ENCODE peak calls at places on chromosomes 1 and 21, in six cellular contexts. One of them, this sample, is unnamed.

GRCh38 chr21:46183910-46184624 is at the start of gene SPATC1L:
- DNase-seq in GM23338: peak
- DNase-seq in endothelial cell: peak
- DNase-seq in transverse colon: peak
- DNase-seq in RWPE1: peak
- DNase-seq in K562: peak
- DNase-seq in this sample: peak

GRCh38 chr1:214404571-214405213 is 123.7 kb downstream of the SMYD2 start:
- DNase-seq in RWPE1: peak
- DNase-seq in endothelial cell: no peak
- DNase-seq in GM23338: peak
- DNase-seq in transverse colon: no peak
- DNase-seq in K562: no peak
- DNase-seq in this sample: peak

GRCh38 chr1:214029796-214030195 is 42.0 kb downstream of the PROX1 start:
- DNase-seq in endothelial cell: no peak
- DNase-seq in K562: no peak
- DNase-seq in transverse colon: no peak
- DNase-seq in RWPE1: no peak
- DNase-seq in GM23338: peak
- DNase-seq in this sample: peak

GRCh38 chr1:208461680-208462079 is 217.5 kb upstream of the PLXNA2 start:
- DNase-seq in transverse colon: no peak
- DNase-seq in GM23338: peak
- DNase-seq in endothelial cell: no peak
- DNase-seq in K562: peak
- DNase-seq in RWPE1: peak
- DNase-seq in this sample: no peak

GRCh38 chr1:67691712-67692111 is 6.7 kb downstream of the GADD45A start:
- DNase-seq in transverse colon: no peak
- DNase-seq in RWPE1: no peak
- DNase-seq in GM23338: no peak
- DNase-seq in K562: no peak
- DNase-seq in endothelial cell: no peak
- DNase-seq in this sample: no peak

GRCh38 chr1:61284933-61285332 is 202.6 kb downstream of the NFIA start:
- DNase-seq in RWPE1: no peak
- DNase-seq in endothelial cell: no peak
- DNase-seq in GM23338: no peak
- DNase-seq in transverse colon: no peak
- DNase-seq in K562: no peak
- DNase-seq in this sample: no peak

GRCh38 chr1:42214447-42214871 is 49.9 kb upstream of the GUCA2A start:
- DNase-seq in endothelial cell: no peak
- DNase-seq in RWPE1: peak
- DNase-seq in K562: no peak
- DNase-seq in transverse colon: peak
- DNase-seq in GM23338: no peak
- DNase-seq in this sample: peak

GRCh38 chr1:69572921-69573320 is 5.2 kb downstream of the LRRC7 start:
- DNase-seq in endothelial cell: no peak
- DNase-seq in K562: no peak
- DNase-seq in RWPE1: no peak
- DNase-seq in GM23338: no peak
- DNase-seq in transverse colon: no peak
- DNase-seq in this sample: no peak

GRCh38 chr1:51170342-51170741 is 65.7 kb upstream of the RNF11 start:
- DNase-seq in RWPE1: peak
- DNase-seq in transverse colon: no peak
- DNase-seq in K562: no peak
- DNase-seq in GM23338: no peak
- DNase-seq in endothelial cell: no peak
- DNase-seq in this sample: no peak

GRCh38 chr1:109371271-109371739 is 26.4 kb downstream of the SORT1 start:
- DNase-seq in GM23338: no peak
- DNase-seq in endothelial cell: no peak
- DNase-seq in transverse colon: no peak
- DNase-seq in RWPE1: no peak
- DNase-seq in K562: no peak
- DNase-seq in this sample: peak

GRCh38 chr21:34981793-34982192 is 67.3 kb downstream of the RUNX1 start:
- DNase-seq in transverse colon: no peak
- DNase-seq in endothelial cell: no peak
- DNase-seq in K562: no peak
- DNase-seq in GM23338: no peak
- DNase-seq in RWPE1: no peak
- DNase-seq in this sample: no peak

GRCh38 chr1:33180226-33181037 is 1.4 kb downstream of the TRIM62 start:
- DNase-seq in GM23338: peak
- DNase-seq in K562: peak
- DNase-seq in endothelial cell: peak
- DNase-seq in RWPE1: peak
- DNase-seq in transverse colon: peak
- DNase-seq in this sample: peak

GRCh38 chr1:206978259-206978658 is 8.0 kb upstream of the FCAMR start:
- DNase-seq in RWPE1: no peak
- DNase-seq in endothelial cell: no peak
- DNase-seq in K562: no peak
- DNase-seq in transverse colon: no peak
- DNase-seq in GM23338: no peak
- DNase-seq in this sample: no peak

GRCh38 chr1:206975313-206975712 is 5.1 kb upstream of the FCAMR start:
- DNase-seq in RWPE1: no peak
- DNase-seq in GM23338: no peak
- DNase-seq in endothelial cell: no peak
- DNase-seq in transverse colon: peak
- DNase-seq in K562: no peak
- DNase-seq in this sample: no peak

GRCh38 chr1:206974154-206974553 is 3.9 kb upstream of the FCAMR start:
- DNase-seq in K562: no peak
- DNase-seq in endothelial cell: no peak
- DNase-seq in transverse colon: no peak
- DNase-seq in RWPE1: no peak
- DNase-seq in GM23338: no peak
- DNase-seq in this sample: no peak

GRCh38 chr1:206982216-206982615 is 12.0 kb upstream of the FCAMR start:
- DNase-seq in GM23338: peak
- DNase-seq in endothelial cell: peak
- DNase-seq in RWPE1: peak
- DNase-seq in K562: peak
- DNase-seq in transverse colon: peak
- DNase-seq in this sample: peak

DNA sequence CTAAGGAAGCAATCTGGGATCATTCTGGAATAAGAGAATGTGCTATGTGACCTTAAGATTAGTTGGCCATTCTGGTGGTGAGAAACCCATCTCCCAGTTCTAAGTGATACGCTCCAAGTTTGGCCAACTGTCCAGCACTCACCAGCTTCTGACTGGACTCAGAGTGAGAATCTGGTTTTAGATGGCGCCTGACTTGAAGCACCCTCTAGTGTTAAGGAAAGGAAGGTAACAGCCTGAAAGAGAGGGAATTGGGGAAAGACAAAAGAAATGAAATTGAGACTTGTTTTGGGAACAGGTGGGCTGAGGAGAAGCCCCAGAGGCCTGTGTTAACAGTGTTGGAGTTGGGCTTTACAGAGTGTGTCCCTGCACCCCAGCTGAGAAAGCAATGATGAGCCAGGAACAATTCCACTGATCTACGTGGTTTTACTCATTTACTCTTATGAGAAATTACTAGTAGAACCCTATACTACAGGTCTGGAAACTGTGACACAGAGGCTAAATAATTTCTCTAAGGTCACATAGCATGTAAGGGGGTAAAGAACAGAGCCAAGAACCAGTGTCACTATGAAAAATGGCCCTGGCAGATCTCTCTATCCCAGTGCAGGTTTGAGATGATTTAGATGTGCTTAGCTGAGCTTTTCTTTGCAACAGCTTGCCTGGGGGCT is 9.3 kb upstream of the FCAMR start:
- DNase-seq in transverse colon: no peak
- DNase-seq in RWPE1: peak
- DNase-seq in GM23338: peak
- DNase-seq in K562: peak
- DNase-seq in endothelial cell: peak
- DNase-seq in this sample: peak
- TF ChIP-seq CTCF in transverse colon: peak
- TF ChIP-seq CTCF in RWPE1: peak
- TF ChIP-seq CTCF in GM23338: peak
- TF ChIP-seq CTCF in K562: peak
- TF ChIP-seq CTCF in endothelial cell: no peak
- TF ChIP-seq CTCF in this sample: peak

GRCh38 chr1:169697769-169698168 is 13.7 kb downstream of the SELL start:
- DNase-seq in transverse colon: no peak
- DNase-seq in K562: no peak
- DNase-seq in GM23338: no peak
- DNase-seq in endothelial cell: no peak
- DNase-seq in RWPE1: no peak
- DNase-seq in this sample: no peak

GRCh38 chr1:169701261-169701802 is 10.1 kb downstream of the SELL start:
- DNase-seq in GM23338: no peak
- DNase-seq in endothelial cell: no peak
- DNase-seq in RWPE1: no peak
- DNase-seq in transverse colon: no peak
- DNase-seq in K562: no peak
- DNase-seq in this sample: no peak

GRCh38 chr1:169698976-169699375 is 12.4 kb downstream of the SELL start:
- DNase-seq in RWPE1: no peak
- DNase-seq in endothelial cell: no peak
- DNase-seq in K562: no peak
- DNase-seq in GM23338: no peak
- DNase-seq in transverse colon: no peak
- DNase-seq in this sample: no peak

GRCh38 chr1:169696273-169697100 is 14.9 kb downstream of the SELL start:
- DNase-seq in GM23338: no peak
- DNase-seq in endothelial cell: no peak
- DNase-seq in K562: no peak
- DNase-seq in RWPE1: no peak
- DNase-seq in transverse colon: no peak
- DNase-seq in this sample: no peak

GRCh38 chr1:169699769-169700168 is 11.7 kb downstream of the SELL start:
- DNase-seq in GM23338: no peak
- DNase-seq in RWPE1: no peak
- DNase-seq in K562: no peak
- DNase-seq in transverse colon: no peak
- DNase-seq in endothelial cell: no peak
- DNase-seq in this sample: no peak
- TF ChIP-seq CTCF in GM23338: no peak
- TF ChIP-seq CTCF in RWPE1: no peak
- TF ChIP-seq CTCF in K562: no peak
- TF ChIP-seq CTCF in transverse colon: no peak
- TF ChIP-seq CTCF in endothelial cell: no peak
- TF ChIP-seq CTCF in this sample: no peak

GRCh38 chr1:232611834-232612233 is 18.1 kb downstream of the SIPA1L2 start:
- DNase-seq in K562: no peak
- DNase-seq in endothelial cell: peak
- DNase-seq in RWPE1: no peak
- DNase-seq in GM23338: peak
- DNase-seq in transverse colon: no peak
- DNase-seq in this sample: no peak
- TF ChIP-seq CTCF in K562: peak
- TF ChIP-seq CTCF in endothelial cell: no peak
- TF ChIP-seq CTCF in RWPE1: no peak
- TF ChIP-seq CTCF in GM23338: peak
- TF ChIP-seq CTCF in transverse colon: no peak
- TF ChIP-seq CTCF in this sample: no peak

DNA sequence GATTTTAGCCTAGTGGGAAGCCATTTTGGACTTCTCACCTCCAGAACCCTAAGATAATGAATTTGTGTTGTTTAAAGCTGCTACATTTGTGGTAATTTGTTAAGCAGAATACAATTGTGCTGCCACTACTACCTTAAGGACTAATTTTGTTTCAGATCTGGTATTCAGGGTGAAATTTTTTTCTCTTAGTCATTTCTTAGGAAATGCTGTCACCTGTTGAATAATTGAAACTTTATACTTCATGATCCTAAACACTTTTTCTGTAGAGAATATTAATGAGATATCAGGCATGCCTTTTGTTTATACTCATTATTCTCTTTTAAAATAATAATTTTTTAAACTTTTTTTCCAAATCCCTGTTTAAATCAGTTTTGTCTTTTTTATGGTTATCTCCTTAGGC is 246.8 kb downstream of the TGFB2 start:
- DNase-seq in GM23338: no peak
- DNase-seq in RWPE1: no peak
- DNase-seq in K562: no peak
- DNase-seq in transverse colon: no peak
- DNase-seq in endothelial cell: no peak
- DNase-seq in this sample: no peak
- TF ChIP-seq CTCF in GM23338: no peak
- TF ChIP-seq CTCF in RWPE1: no peak
- TF ChIP-seq CTCF in K562: no peak
- TF ChIP-seq CTCF in transverse colon: no peak
- TF ChIP-seq CTCF in endothelial cell: no peak
- TF ChIP-seq CTCF in this sample: no peak

GRCh38 chr1:9448132-9449105 is 90.8 kb upstream of the SLC25A33 start:
- DNase-seq in K562: no peak
- DNase-seq in RWPE1: no peak
- DNase-seq in GM23338: no peak
- DNase-seq in endothelial cell: peak
- DNase-seq in transverse colon: no peak
- DNase-seq in this sample: peak
- TF ChIP-seq CTCF in K562: no peak
- TF ChIP-seq CTCF in RWPE1: no peak
- TF ChIP-seq CTCF in GM23338: no peak
- TF ChIP-seq CTCF in endothelial cell: no peak
- TF ChIP-seq CTCF in transverse colon: no peak
- TF ChIP-seq CTCF in this sample: no peak

DNA sequence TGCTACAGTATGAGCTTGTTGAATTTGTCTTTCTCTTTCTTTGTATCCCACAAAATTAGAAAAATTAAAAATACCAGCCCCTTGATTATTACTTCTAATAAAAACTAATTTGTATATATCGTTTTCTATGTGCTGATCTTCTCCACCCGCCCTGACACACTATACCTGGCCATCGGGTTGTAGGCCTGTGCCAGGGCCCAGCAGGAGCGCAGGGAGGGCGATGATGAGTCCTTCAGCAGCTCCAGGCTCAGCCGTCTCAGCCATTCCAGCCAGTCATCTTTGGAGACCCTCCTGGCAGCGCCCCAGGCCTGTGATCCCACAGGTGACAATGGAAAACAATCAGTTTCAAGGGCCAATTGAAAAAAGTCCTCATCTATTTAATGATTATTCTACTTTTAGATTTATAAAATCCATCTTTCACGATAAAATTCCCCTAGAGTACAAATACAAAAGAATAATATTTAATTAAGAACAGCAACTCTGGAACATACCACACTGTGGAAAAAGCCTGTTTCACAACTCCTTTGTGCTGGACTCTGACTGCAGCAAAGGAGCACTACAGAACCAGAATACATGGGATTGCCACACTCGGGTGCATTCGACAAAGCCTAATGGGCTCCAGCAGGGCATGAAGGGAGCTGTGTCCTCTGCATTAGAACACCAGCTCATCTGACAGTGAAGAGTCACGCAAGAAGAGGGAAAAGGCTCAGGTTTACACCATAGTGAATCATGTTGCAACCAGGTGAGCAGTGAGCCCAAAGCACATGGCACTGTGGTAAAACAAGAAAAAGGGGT is 15.4 kb downstream of the ANGPTL7 start:
- DNase-seq in GM23338: no peak
- DNase-seq in RWPE1: no peak
- DNase-seq in transverse colon: no peak
- DNase-seq in K562: no peak
- DNase-seq in endothelial cell: no peak
- DNase-seq in this sample: no peak
- TF ChIP-seq CTCF in GM23338: no peak
- TF ChIP-seq CTCF in RWPE1: no peak
- TF ChIP-seq CTCF in transverse colon: no peak
- TF ChIP-seq CTCF in K562: no peak
- TF ChIP-seq CTCF in endothelial cell: no peak
- TF ChIP-seq CTCF in this sample: no peak

GRCh38 chr21:39726133-39726532 is 18.9 kb upstream of the IGSF5 start:
- DNase-seq in endothelial cell: no peak
- DNase-seq in RWPE1: no peak
- DNase-seq in transverse colon: no peak
- DNase-seq in GM23338: peak
- DNase-seq in K562: no peak
- DNase-seq in this sample: no peak
- TF ChIP-seq CTCF in endothelial cell: no peak
- TF ChIP-seq CTCF in RWPE1: no peak
- TF ChIP-seq CTCF in transverse colon: no peak
- TF ChIP-seq CTCF in GM23338: peak
- TF ChIP-seq CTCF in K562: peak
- TF ChIP-seq CTCF in this sample: peak

This sample was measured in astrocyte of the spinal cord.